ENCODE peak calls at places on chromosomes 5 and 9, in four cellular contexts. M is cardiac muscle cell; Q is effector CD4-positive, alpha-beta T cell; I is mucosa of descending colon. K is an unnamed sample.

GRCh38 chr5:54537720-54538119 is 20.2 kb downstream of the SNX18 start:
- DNase-seq in I (no peak), Q (no peak), M (no peak), K (no peak)

GRCh38 chr5:45109636-45110035 is 300.9 kb downstream of the MRPS30 start:
- DNase-seq in Q (no peak), M (no peak), I (no peak), K (no peak)

GRCh38 chr9:87882627-87883026 is at the start of gene SPATA31E1:
- DNase-seq in M (no peak), Q (no peak), I (no peak), K (no peak)

GRCh38 chr9:98118640-98119601 is at the start of gene TRIM14:
- DNase-seq in Q (peak), M (peak), I (peak), K (peak)

GRCh38 chr5:149079883-149080282 is 17.0 kb upstream of the SH3TC2 start:
- DNase-seq in M (no peak), I (no peak), Q (no peak), K (peak)

GRCh38 chr9:21684831-21685362 is 117.5 kb upstream of the MTAP start:
- DNase-seq in M (peak), I (no peak), Q (no peak), K (no peak)

GRCh38 chr9:26058111-26058895 is 380.1 kb upstream of the TUSC1 start:
- DNase-seq in I (no peak), Q (no peak), M (no peak), K (no peak)

GRCh38 chr5:146682899-146683298 is 166.9 kb upstream of the GPR151 start:
- DNase-seq in I (no peak), M (no peak), Q (no peak), K (no peak)

GRCh38 chr5:91189480-91190332 is 193.4 kb downstream of the ARRDC3 start:
- DNase-seq in I (no peak), Q (no peak), M (peak), K (no peak)

GRCh38 chr9:130999265-130999623 is 9.7 kb upstream of the LAMC3 start:
- DNase-seq in M (no peak), I (no peak), Q (no peak), K (no peak)

GRCh38 chr5:160926428-160926827 is 74.4 kb upstream of the ATP10B start:
- DNase-seq in M (no peak), Q (no peak), I (peak), K (no peak)

GRCh38 chr9:5566054-5566618 is 55.8 kb downstream of the PDCD1LG2 start:
- DNase-seq in Q (no peak), M (no peak), I (no peak), K (no peak)

GRCh38 chr9:133973791-133974630 is 18.1 kb downstream of the VAV2 start:
- DNase-seq in Q (no peak), I (peak), M (no peak), K (no peak)

GRCh38 chr5:133820516-133820915 is 147.9 kb downstream of the C5orf15 start:
- DNase-seq in I (no peak), M (no peak), Q (no peak), K (no peak)

GRCh38 chr5:112921031-112921832 is 795 bp downstream of the REEP5 start:
- DNase-seq in I (peak), Q (peak), M (peak), K (peak)

GRCh38 chr9:69122086-69122390 is 52.0 kb upstream of the TJP2 start:
- DNase-seq in Q (peak), I (peak), M (peak), K (peak)

GRCh38 chr5:156329197-156329611 is 2.2 kb downstream of the SGCD start:
- DNase-seq in M (no peak), I (no peak), Q (no peak), K (no peak)

GRCh38 chr5:173238312-173239232 is 3.6 kb upstream of the NKX2-5 start:
- DNase-seq in Q (no peak), M (peak), I (no peak), K (no peak)

GRCh38 chr5:52692039-52692438 is 95.7 kb upstream of the ITGA1 start:
- DNase-seq in Q (no peak), M (no peak), I (no peak), K (no peak)